ENCODE peak calls at places on chromosomes 3 and 15, in four cellular contexts. H is upper lobe of right lung, Z is germinal center, C is adrenal gland. O is an unnamed sample.

GRCh38 chr3:169758353-169758994 is 6.4 kb downstream of the TERC start:
- DNase-seq in Z (no peak), H (no peak), C (no peak), O (no peak)

GRCh38 chr3:2623463-2623862 is 486.7 kb downstream of the IL5RA start:
- DNase-seq in C (no peak), Z (no peak), H (no peak), O (no peak)

GRCh38 chr3:25586167-25586505 is 78.6 kb downstream of the TOP2B start:
- DNase-seq in C (no peak), H (no peak), Z (no peak), O (no peak)

GRCh38 chr3:31077021-31077601 is 182.7 kb upstream of the GADL1 start:
- DNase-seq in H (no peak), Z (no peak), C (peak), O (no peak)

GRCh38 chr3:136804813-136805212 is 14.1 kb upstream of the SLC35G2 start:
- DNase-seq in H (no peak), Z (no peak), C (no peak), O (peak)

GRCh38 chr3:20104167-20104661 is 64.0 kb downstream of the KAT2B start:
- DNase-seq in Z (no peak), C (no peak), H (no peak), O (peak)

GRCh38 chr15:51114437-51115119 is 19.9 kb upstream of the TNFAIP8L3 start:
- DNase-seq in C (no peak), H (no peak), Z (no peak), O (no peak)

GRCh38 chr3:59101091-59101738 is 51.4 kb upstream of the CFAP20DC start:
- DNase-seq in H (no peak), Z (no peak), C (no peak), O (no peak)